ENCODE peak calls at places on chromosomes 7 and 10, in nine cellular contexts. T, M, O, D, U, E, J, N and G are unnamed samples.

GRCh38 chr7:32378991-32379390 is 111.2 kb downstream of the LSM5 start:
- DNase-seq in T (no peak), O (no peak), N (no peak), J (no peak), U (no peak), M (no peak), E (peak; percentile 8), D (no peak), G (peak; percentile 20)

GRCh38 chr10:62130948-62131347 is 137.7 kb downstream of the RTKN2 start:
- DNase-seq in E (peak; percentile 64), T (peak; percentile 59), N (peak; percentile 91), M (no peak), D (no peak), O (no peak), U (no peak), J (no peak), G (no peak)

GRCh38 chr7:157552295-157552993 is 215.6 kb downstream of the DNAJB6 start:
- DNase-seq in N (no peak), O (no peak), D (no peak), U (no peak), E (no peak), J (no peak), T (no peak), M (no peak), G (no peak)

GRCh38 chr7:137992738-137993394 is 9.0 kb downstream of the CREB3L2 start:
- DNase-seq in U (no peak), N (peak; percentile 93), T (peak; percentile 86), D (peak; percentile 97), M (no peak), E (peak; percentile 88), O (no peak), J (no peak), G (peak; percentile 20)

GRCh38 chr10:57119690-57120089 is 758.6 kb upstream of the ZWINT start:
- DNase-seq in O (no peak), D (no peak), M (no peak), E (no peak), U (no peak), N (no peak), J (no peak), T (no peak), G (no peak)

GRCh38 chr7:82167568-82168314 is 275.8 kb downstream of the CACNA2D1 start:
- DNase-seq in U (no peak), N (no peak), D (no peak), O (no peak), E (no peak), J (no peak), T (no peak), M (no peak), G (no peak)

GRCh38 chr10:97017474-97017903 is 168.3 kb downstream of the SLIT1 start:
- DNase-seq in T (no peak), M (no peak), J (no peak), N (no peak), D (no peak), U (no peak), O (no peak), E (no peak), G (no peak)

GRCh38 chr10:50387736-50388081 is 136.4 kb upstream of the ASAH2 start:
- DNase-seq in T (no peak), D (no peak), J (no peak), O (no peak), E (no peak), M (no peak), N (no peak), U (no peak), G (no peak)

GRCh38 chr10:80186364-80187012 is 18.8 kb downstream of the ANXA11 start:
- DNase-seq in O (peak; percentile 44), D (peak; percentile 77), T (no peak), E (no peak), N (no peak), U (no peak), J (no peak), M (no peak), G (peak; percentile 32)

GRCh38 chr10:43846187-43846680 is 197.6 kb upstream of the ZNF32 start:
- DNase-seq in D (no peak), N (no peak), T (no peak), J (no peak), E (peak; percentile 29), U (no peak), O (no peak), M (no peak), G (no peak)

GRCh38 chr10:21368728-21369425 is 156.6 kb downstream of the SKIDA1 start:
- DNase-seq in O (no peak), U (peak; percentile 36), T (no peak), D (no peak), E (peak; percentile 49), N (no peak), M (no peak), J (no peak), G (no peak)

GRCh38 chr10:87585565-87586514 is 73.8 kb upstream of the PAPSS2 start:
- DNase-seq in N (no peak), O (no peak), E (peak; percentile 93), D (no peak), T (no peak), U (no peak), J (no peak), M (no peak), G (no peak)

GRCh38 chr7:92988051-92988450 is 129.7 kb downstream of the SAMD9 start:
- DNase-seq in M (no peak), N (no peak), U (no peak), E (peak; percentile 45), O (no peak), J (no peak), T (peak; percentile 11), D (no peak), G (peak; percentile 37)

GRCh38 chr7:129163875-129164544 is 19.5 kb downstream of the TSPAN33 start:
- DNase-seq in O (no peak), J (peak; percentile 60), N (peak; percentile 48), T (peak; percentile 38), M (no peak), E (peak; percentile 44), D (no peak), U (no peak), G (no peak)

GRCh38 chr7:69803699-69804516 is 205.6 kb downstream of the AUTS2 start:
- DNase-seq in J (peak; percentile 63), O (no peak), E (no peak), D (no peak), N (no peak), U (no peak), T (no peak), M (no peak), G (no peak)

GRCh38 chr7:100465702-100466311 is 1.7 kb upstream of the SPACDR start:
- DNase-seq in J (no peak), T (no peak), E (peak; percentile 82), U (peak; percentile 92), O (no peak), M (no peak), D (peak; percentile 92), N (no peak), G (peak; percentile 79)

GRCh38 chr10:3018247-3018646 is 49.1 kb upstream of the PFKP start:
- DNase-seq in D (no peak), T (no peak), J (no peak), O (no peak), U (no peak), M (no peak), N (no peak), E (no peak), G (no peak)

GRCh38 chr7:67753891-67754290 is 757.3 kb downstream of the TYW1 start:
- DNase-seq in D (no peak), E (no peak), U (no peak), J (no peak), N (no peak), T (no peak), M (no peak), O (no peak), G (no peak)

GRCh38 chr7:75649462-75649861 is 89.3 kb downstream of the HIP1 start:
- DNase-seq in J (no peak), M (no peak), O (no peak), U (no peak), D (no peak), T (no peak), E (peak; percentile 36), N (no peak), G (no peak)

GRCh38 chr7:159023746-159024145 is 120.9 kb downstream of the VIPR2 start:
- DNase-seq in T (no peak), U (no peak), D (peak; percentile 50), J (no peak), O (no peak), M (no peak), N (no peak), E (no peak), G (no peak)

GRCh38 chr7:47435889-47436312 is 146.0 kb downstream of the TNS3 start:
- DNase-seq in D (peak; percentile 87), O (peak; percentile 66), M (no peak), U (peak; percentile 71), T (peak; percentile 79), E (peak; percentile 65), J (no peak), N (peak; percentile 47), G (peak; percentile 70)
- TF ChIP-seq CTCF in D (peak; percentile 57), O (no peak), M (peak; percentile 30), U (peak; percentile 70), T (peak; percentile 77), E (peak; percentile 59), J (peak; percentile 38), N (peak; percentile 66), G (peak; percentile 82)

GRCh38 chr7:954330-955238 is at the start of gene ADAP1:
- DNase-seq in E (peak; percentile 49), M (no peak), O (peak; percentile 84), D (peak; percentile 67), U (no peak), J (peak; percentile 90), N (no peak), T (no peak), G (peak; percentile 79)
- TF ChIP-seq CTCF in E (no peak), M (no peak), O (no peak), D (no peak), U (no peak), J (peak; percentile 91), N (peak; percentile 13), T (peak; percentile 3), G (no peak)

DNA sequence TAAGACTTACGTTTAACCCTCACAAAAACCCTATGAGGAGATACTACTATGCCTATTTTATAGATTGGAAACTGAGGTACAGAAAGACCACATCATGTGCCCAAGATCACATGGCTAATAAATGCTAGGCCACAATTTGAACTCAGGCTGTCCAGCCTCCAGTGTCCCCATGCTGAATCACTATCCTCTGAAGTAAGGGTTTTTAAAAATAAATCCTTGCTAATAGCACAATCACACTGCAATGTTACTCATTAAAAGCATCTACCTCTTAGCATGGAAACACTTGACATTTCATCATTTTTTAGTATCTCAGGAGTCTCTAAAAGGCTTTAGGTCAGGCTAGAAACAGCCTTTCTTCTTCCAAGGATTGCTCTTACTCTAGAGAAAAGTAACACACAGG is 50.0 kb upstream of the PPP1R3C start:
- DNase-seq in T (no peak), E (no peak), M (no peak), N (no peak), J (no peak), D (no peak), U (no peak), O (no peak), G (no peak)
- TF ChIP-seq CTCF in T (no peak), E (no peak), M (no peak), N (no peak), J (no peak), D (no peak), U (no peak), O (no peak), G (no peak)

DNA sequence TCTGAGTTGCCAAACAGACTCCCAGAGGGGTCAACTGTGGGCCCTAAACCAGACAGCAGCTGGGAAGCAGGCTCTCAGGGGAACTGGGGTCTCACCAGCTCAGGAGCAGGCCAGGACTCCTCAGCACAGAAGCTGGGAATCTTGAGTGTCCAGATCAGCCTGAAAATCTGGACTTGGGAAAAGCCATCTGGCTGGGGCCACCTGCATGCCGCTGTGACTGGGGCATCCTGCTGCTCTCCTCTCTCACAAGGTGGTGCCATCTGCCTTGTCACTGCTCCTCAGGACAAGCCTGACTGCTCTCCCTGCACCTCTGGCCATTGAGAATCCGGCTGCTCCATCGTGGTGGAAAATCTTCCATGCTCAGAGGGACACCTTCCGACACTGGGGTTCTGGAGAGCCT is 141.3 kb downstream of the PLPP4 start:
- DNase-seq in D (no peak), E (no peak), O (no peak), N (no peak), M (no peak), T (no peak), J (no peak), U (no peak), G (peak; percentile 62)
- TF ChIP-seq CTCF in D (no peak), E (no peak), O (no peak), N (no peak), M (no peak), T (no peak), J (peak; percentile 26), U (no peak), G (peak; percentile 30)